ENCODE peak calls at places on chromosomes 7 and 10, in nine cellular contexts. V, I, U, Y, F, P, A, Z and R are unnamed samples.

GRCh38 chr10:15636446-15636845 is 83.3 kb downstream of the ITGA8 start:
- DNase-seq in V (no peak), I (no peak), U (no peak), Y (no peak), F (no peak), P (no peak), A (no peak), Z (no peak), R (no peak)

GRCh38 chr7:125055376-125055775 is 125.8 kb upstream of the POT1 start:
- DNase-seq in V (no peak), I (no peak), U (no peak), Y (no peak), F (no peak), P (no peak), A (no peak), Z (no peak), R (no peak)

GRCh38 chr7:123692471-123692877 is 36.8 kb downstream of the LMOD2 start:
- DNase-seq in V (no peak), I (no peak), U (no peak), Y (no peak), F (no peak), P (peak; percentile 91), A (no peak), Z (no peak), R (no peak)

GRCh38 chr10:132337019-132337418 is 5.0 kb downstream of the LRRC27 start:
- DNase-seq in V (no peak), I (no peak), U (no peak), Y (no peak), F (no peak), P (no peak), A (no peak), Z (no peak), R (no peak)

GRCh38 chr7:50613473-50613872 is 48.3 kb upstream of the DDC start:
- DNase-seq in V (no peak), I (no peak), U (no peak), Y (no peak), F (no peak), P (no peak), A (no peak), Z (no peak), R (no peak)

GRCh38 chr10:93075369-93076221 is 1.9 kb downstream of the CYP26A1 start:
- DNase-seq in V (no peak), I (no peak), U (no peak), Y (no peak), F (no peak), P (no peak), A (no peak), Z (no peak), R (no peak)

GRCh38 chr7:3301831-3302618 is 973 bp downstream of the SDK1 start:
- DNase-seq in V (peak; percentile 33), I (no peak), U (peak; percentile 31), Y (no peak), F (peak; percentile 26), P (peak; percentile 40), A (peak; percentile 65), Z (no peak), R (no peak)

GRCh38 chr7:158570449-158571170 is 17.0 kb downstream of the PTPRN2 start:
- DNase-seq in V (no peak), I (no peak), U (no peak), Y (no peak), F (no peak), P (no peak), A (no peak), Z (no peak), R (no peak)

GRCh38 chr10:88062798-88063472 is 199.5 kb downstream of the PTEN start:
- DNase-seq in V (peak; percentile 85), I (no peak), U (no peak), Y (no peak), F (no peak), P (no peak), A (no peak), Z (no peak), R (peak; percentile 69)

GRCh38 chr10:5514226-5514881 is 10.4 kb upstream of the CALML3 start:
- DNase-seq in V (no peak), I (no peak), U (no peak), Y (no peak), F (no peak), P (no peak), A (no peak), Z (no peak), R (no peak)

GRCh38 chr7:140273417-140273816 is 96.6 kb upstream of the KDM7A start:
- DNase-seq in V (no peak), I (no peak), U (no peak), Y (no peak), F (no peak), P (no peak), A (no peak), Z (no peak), R (no peak)

GRCh38 chr10:72235544-72236279 is 19.6 kb upstream of the ASCC1 start:
- DNase-seq in V (no peak), I (no peak), U (no peak), Y (no peak), F (no peak), P (no peak), A (no peak), Z (no peak), R (no peak)

GRCh38 chr7:51019231-51019844 is 236.6 kb upstream of the GRB10 start:
- DNase-seq in V (peak; percentile 93), I (no peak), U (peak; percentile 86), Y (no peak), F (no peak), P (no peak), A (no peak), Z (no peak), R (no peak)

GRCh38 chr7:38506756-38507155 is 124.4 kb downstream of the AMPH start:
- DNase-seq in V (peak; percentile 10), I (no peak), U (peak; percentile 52), Y (no peak), F (no peak), P (no peak), A (no peak), Z (no peak), R (no peak)

GRCh38 chr10:29304259-29305030 is 15.6 kb downstream of the LYZL1 start:
- DNase-seq in V (peak; percentile 70), I (peak; percentile 95), U (peak; percentile 71), Y (peak; percentile 60), F (peak; percentile 65), P (peak; percentile 54), A (peak; percentile 85), Z (peak; percentile 52), R (peak; percentile 78)

GRCh38 chr10:31158000-31158658 is 126.5 kb upstream of the ZNF438 start:
- DNase-seq in V (peak; percentile 45), I (no peak), U (no peak), Y (no peak), F (no peak), P (no peak), A (no peak), Z (no peak), R (no peak)

GRCh38 chr7:29414216-29414615 is 149.4 kb upstream of the PRR15 start:
- DNase-seq in V (no peak), I (no peak), U (no peak), Y (no peak), F (no peak), P (no peak), A (no peak), Z (no peak), R (no peak)

GRCh38 chr10:22631646-22632278 is 82.6 kb downstream of the PIP4K2A start:
- DNase-seq in V (peak; percentile 69), I (peak; percentile 50), U (no peak), Y (no peak), F (no peak), P (no peak), A (no peak), Z (no peak), R (no peak)

GRCh38 chr10:5888843-5889623 is 660 bp downstream of the ANKRD16 start:
- DNase-seq in V (peak; percentile 27), I (no peak), U (peak; percentile 35), Y (no peak), F (peak; percentile 62), P (peak; percentile 70), A (peak; percentile 74), Z (peak; percentile 53), R (no peak)

GRCh38 chr7:149147072-149147729 is at the start of gene ZNF398:
- DNase-seq in V (peak; percentile 74), I (peak; percentile 86), U (peak; percentile 22), Y (no peak), F (peak; percentile 83), P (peak; percentile 74), A (peak; percentile 93), Z (peak; percentile 85), R (peak; percentile 70)

GRCh38 chr7:112290065-112290464 is 83.6 kb downstream of the ZNF277 start:
- DNase-seq in V (peak; percentile 65), I (peak; percentile 12), U (peak; percentile 33), Y (no peak), F (no peak), P (no peak), A (no peak), Z (no peak), R (no peak)

GRCh38 chr10:5595591-5596590 is 70.5 kb downstream of the ASB13 start:
- DNase-seq in V (peak; percentile 93), I (peak; percentile 64), U (peak; percentile 91), Y (no peak), F (no peak), P (no peak), A (no peak), Z (no peak), R (no peak)

GRCh38 chr7:48992816-48993215 is 68.5 kb downstream of the CDC14C start:
- DNase-seq in V (no peak), I (no peak), U (no peak), Y (no peak), F (no peak), P (no peak), A (no peak), Z (no peak), R (no peak)